ENCODE peak calls at places on chromosomes 1 and 21, in five cellular contexts. A is H54, M is pancreas, J is cardiac fibroblast, E is fibroblast of lung. R is an unnamed sample.

GRCh38 chr1:36156329-36157114 is 562 bp downstream of the MAP7D1 start:
- DNase-seq in E (peak), M (peak), J (peak), A (no peak), R (peak)

GRCh38 chr1:27297903-27298302 is 24.1 kb upstream of the TMEM222 start:
- DNase-seq in E (no peak), J (no peak), M (no peak), A (no peak), R (no peak)

GRCh38 chr1:235917267-235917811 is 50.6 kb upstream of the LYST start:
- DNase-seq in A (peak), E (peak), J (peak), M (peak), R (peak)

GRCh38 chr1:89993541-89993940 is 1.4 kb upstream of the ZNF326 start:
- DNase-seq in E (no peak), A (no peak), J (no peak), M (no peak), R (no peak)

GRCh38 chr1:6373961-6374720 is 19.4 kb downstream of the ACOT7 start:
- DNase-seq in J (no peak), E (no peak), M (peak), A (no peak), R (no peak)

GRCh38 chr1:248853023-248853422 is 5.9 kb downstream of the ZNF692 start:
- DNase-seq in E (peak), J (peak), A (no peak), M (no peak), R (no peak)

GRCh38 chr1:27877115-27877416 is 4.7 kb downstream of the THEMIS2 start:
- DNase-seq in E (no peak), J (no peak), M (no peak), A (no peak), R (no peak)

GRCh38 chr1:184825571-184825970 is 70.9 kb upstream of the EDEM3 start:
- DNase-seq in J (no peak), E (no peak), A (no peak), M (no peak), R (no peak)

GRCh38 chr21:46112731-46113215 is 14.9 kb downstream of the COL6A2 start:
- DNase-seq in A (no peak), E (no peak), M (peak), J (no peak), R (no peak)

GRCh38 chr1:38941527-38942019 is at the start of gene RHBDL2:
- DNase-seq in J (peak), A (peak), E (peak), M (peak), R (no peak)

GRCh38 chr1:86018311-86018923 is 138.2 kb downstream of the COL24A1 start:
- DNase-seq in A (peak), M (no peak), J (peak), E (peak), R (peak)

GRCh38 chr21:27077501-27077900 is 110.6 kb upstream of the ADAMTS5 start:
- DNase-seq in A (no peak), E (no peak), J (no peak), M (no peak), R (peak)

GRCh38 chr1:7609311-7609994 is 161.6 kb upstream of the VAMP3 start:
- DNase-seq in A (no peak), J (no peak), M (peak), E (no peak), R (no peak)

R was measured in mesenchymal stem cell.